ENCODE peak calls at places on chromosomes 1 and 21, in seven cellular contexts. One of them, this sample, is unnamed.
A peak's percentile ranks its signal among the peaks of the same experiment; 100 is the strongest.

GRCh38 chr1:35573776-35574654 is 901 bp downstream of the TFAP2E start:
- DNase-seq in left ventricle myocardium inferior: no peak
- DNase-seq in RWPE1: no peak
- DNase-seq in tibial nerve: no peak
- DNase-seq in HFF-Myc: no peak
- DNase-seq in GM12865: no peak
- DNase-seq in Panc1: no peak
- DNase-seq in this sample: no peak

GRCh38 chr21:45405819-45406762 is 1.1 kb downstream of the COL18A1 start:
- DNase-seq in Panc1: no peak
- DNase-seq in HFF-Myc: no peak
- DNase-seq in RWPE1: peak; percentile 33
- DNase-seq in GM12865: no peak
- DNase-seq in tibial nerve: no peak
- DNase-seq in left ventricle myocardium inferior: peak; percentile 30
- DNase-seq in this sample: no peak

GRCh38 chr1:153292185-153292584 is 20.6 kb downstream of the PGLYRP3 start:
- DNase-seq in Panc1: no peak
- DNase-seq in GM12865: no peak
- DNase-seq in tibial nerve: no peak
- DNase-seq in RWPE1: no peak
- DNase-seq in left ventricle myocardium inferior: no peak
- DNase-seq in HFF-Myc: no peak
- DNase-seq in this sample: no peak

GRCh38 chr1:212794561-212795014 is 2.9 kb downstream of the TATDN3 start:
- DNase-seq in GM12865: peak; percentile 92
- DNase-seq in HFF-Myc: no peak
- DNase-seq in Panc1: no peak
- DNase-seq in left ventricle myocardium inferior: no peak
- DNase-seq in RWPE1: no peak
- DNase-seq in tibial nerve: no peak
- DNase-seq in this sample: peak; percentile 82

GRCh38 chr1:33876970-33877680 is 13.2 kb downstream of the HMGB4 start:
- DNase-seq in Panc1: no peak
- DNase-seq in HFF-Myc: peak; percentile 68
- DNase-seq in GM12865: no peak
- DNase-seq in left ventricle myocardium inferior: peak; percentile 28
- DNase-seq in tibial nerve: peak; percentile 18
- DNase-seq in RWPE1: peak; percentile 3
- DNase-seq in this sample: no peak

GRCh38 chr1:19124273-19124672 is 85.8 kb downstream of the UBR4 start:
- DNase-seq in HFF-Myc: no peak
- DNase-seq in tibial nerve: no peak
- DNase-seq in RWPE1: no peak
- DNase-seq in GM12865: peak; percentile 57
- DNase-seq in Panc1: no peak
- DNase-seq in left ventricle myocardium inferior: no peak
- DNase-seq in this sample: peak; percentile 51

GRCh38 chr1:206766251-206766856 is 4.2 kb upstream of the IL19 start:
- DNase-seq in HFF-Myc: peak; percentile 20
- DNase-seq in left ventricle myocardium inferior: peak; percentile 18
- DNase-seq in RWPE1: no peak
- DNase-seq in GM12865: peak; percentile 89
- DNase-seq in Panc1: no peak
- DNase-seq in tibial nerve: no peak
- DNase-seq in this sample: peak; percentile 57

GRCh38 chr1:2639203-2639602 is 6.4 kb upstream of the MMEL1 start:
- DNase-seq in GM12865: no peak
- DNase-seq in RWPE1: no peak
- DNase-seq in Panc1: no peak
- DNase-seq in HFF-Myc: no peak
- DNase-seq in tibial nerve: no peak
- DNase-seq in left ventricle myocardium inferior: no peak
- DNase-seq in this sample: no peak

GRCh38 chr1:40067023-40067422 is 26.5 kb downstream of the CAP1 start:
- DNase-seq in tibial nerve: no peak
- DNase-seq in GM12865: no peak
- DNase-seq in left ventricle myocardium inferior: no peak
- DNase-seq in Panc1: no peak
- DNase-seq in RWPE1: no peak
- DNase-seq in HFF-Myc: no peak
- DNase-seq in this sample: no peak

GRCh38 chr1:159113783-159114182 is 37.2 kb upstream of the AIM2 start:
- DNase-seq in GM12865: no peak
- DNase-seq in RWPE1: peak; percentile 9
- DNase-seq in Panc1: no peak
- DNase-seq in tibial nerve: no peak
- DNase-seq in left ventricle myocardium inferior: no peak
- DNase-seq in HFF-Myc: no peak
- DNase-seq in this sample: no peak

GRCh38 chr1:100354971-100355394 is 2.7 kb downstream of the CDC14A start:
- DNase-seq in tibial nerve: no peak
- DNase-seq in left ventricle myocardium inferior: no peak
- DNase-seq in HFF-Myc: no peak
- DNase-seq in Panc1: no peak
- DNase-seq in GM12865: no peak
- DNase-seq in RWPE1: peak; percentile 66
- DNase-seq in this sample: no peak

GRCh38 chr1:243917177-243917862 is 67.3 kb upstream of the AKT3 start:
- DNase-seq in HFF-Myc: peak; percentile 60
- DNase-seq in left ventricle myocardium inferior: peak; percentile 21
- DNase-seq in Panc1: no peak
- DNase-seq in RWPE1: peak; percentile 52
- DNase-seq in GM12865: no peak
- DNase-seq in tibial nerve: no peak
- DNase-seq in this sample: peak; percentile 38

GRCh38 chr1:53014791-53015507 is 47.1 kb upstream of the PODN start:
- DNase-seq in tibial nerve: peak; percentile 35
- DNase-seq in HFF-Myc: peak; percentile 79
- DNase-seq in GM12865: peak; percentile 95
- DNase-seq in RWPE1: peak; percentile 81
- DNase-seq in Panc1: peak; percentile 71
- DNase-seq in left ventricle myocardium inferior: peak; percentile 61
- DNase-seq in this sample: peak; percentile 83

GRCh38 chr1:117930484-117930883 is 945 bp downstream of the WDR3 start:
- DNase-seq in left ventricle myocardium inferior: no peak
- DNase-seq in GM12865: no peak
- DNase-seq in RWPE1: no peak
- DNase-seq in Panc1: no peak
- DNase-seq in HFF-Myc: no peak
- DNase-seq in tibial nerve: no peak
- DNase-seq in this sample: no peak

GRCh38 chr1:182329471-182329870 is 62.1 kb downstream of the GLUL start:
- DNase-seq in HFF-Myc: no peak
- DNase-seq in tibial nerve: no peak
- DNase-seq in RWPE1: no peak
- DNase-seq in GM12865: no peak
- DNase-seq in Panc1: no peak
- DNase-seq in left ventricle myocardium inferior: no peak
- DNase-seq in this sample: no peak

GRCh38 chr1:214116258-214116657 is 128.5 kb downstream of the PROX1 start:
- DNase-seq in GM12865: no peak
- DNase-seq in Panc1: no peak
- DNase-seq in HFF-Myc: no peak
- DNase-seq in RWPE1: no peak
- DNase-seq in tibial nerve: no peak
- DNase-seq in left ventricle myocardium inferior: no peak
- DNase-seq in this sample: no peak

GRCh38 chr1:9291914-9292360 is 757 bp upstream of the SPSB1 start:
- DNase-seq in GM12865: no peak
- DNase-seq in HFF-Myc: no peak
- DNase-seq in left ventricle myocardium inferior: peak; percentile 65
- DNase-seq in tibial nerve: peak; percentile 56
- DNase-seq in Panc1: no peak
- DNase-seq in RWPE1: no peak
- DNase-seq in this sample: no peak

GRCh38 chr1:59775480-59775879 is 39.3 kb upstream of the HOOK1 start:
- DNase-seq in tibial nerve: no peak
- DNase-seq in GM12865: no peak
- DNase-seq in Panc1: no peak
- DNase-seq in HFF-Myc: no peak
- DNase-seq in left ventricle myocardium inferior: no peak
- DNase-seq in RWPE1: no peak
- DNase-seq in this sample: no peak

GRCh38 chr1:59779949-59780348 is 34.8 kb upstream of the HOOK1 start:
- DNase-seq in Panc1: no peak
- DNase-seq in tibial nerve: no peak
- DNase-seq in RWPE1: no peak
- DNase-seq in left ventricle myocardium inferior: no peak
- DNase-seq in HFF-Myc: no peak
- DNase-seq in GM12865: no peak
- DNase-seq in this sample: no peak

GRCh38 chr1:59771361-59771760 is 43.4 kb upstream of the HOOK1 start:
- DNase-seq in left ventricle myocardium inferior: no peak
- DNase-seq in GM12865: no peak
- DNase-seq in Panc1: no peak
- DNase-seq in tibial nerve: no peak
- DNase-seq in RWPE1: no peak
- DNase-seq in HFF-Myc: no peak
- DNase-seq in this sample: no peak

DNA sequence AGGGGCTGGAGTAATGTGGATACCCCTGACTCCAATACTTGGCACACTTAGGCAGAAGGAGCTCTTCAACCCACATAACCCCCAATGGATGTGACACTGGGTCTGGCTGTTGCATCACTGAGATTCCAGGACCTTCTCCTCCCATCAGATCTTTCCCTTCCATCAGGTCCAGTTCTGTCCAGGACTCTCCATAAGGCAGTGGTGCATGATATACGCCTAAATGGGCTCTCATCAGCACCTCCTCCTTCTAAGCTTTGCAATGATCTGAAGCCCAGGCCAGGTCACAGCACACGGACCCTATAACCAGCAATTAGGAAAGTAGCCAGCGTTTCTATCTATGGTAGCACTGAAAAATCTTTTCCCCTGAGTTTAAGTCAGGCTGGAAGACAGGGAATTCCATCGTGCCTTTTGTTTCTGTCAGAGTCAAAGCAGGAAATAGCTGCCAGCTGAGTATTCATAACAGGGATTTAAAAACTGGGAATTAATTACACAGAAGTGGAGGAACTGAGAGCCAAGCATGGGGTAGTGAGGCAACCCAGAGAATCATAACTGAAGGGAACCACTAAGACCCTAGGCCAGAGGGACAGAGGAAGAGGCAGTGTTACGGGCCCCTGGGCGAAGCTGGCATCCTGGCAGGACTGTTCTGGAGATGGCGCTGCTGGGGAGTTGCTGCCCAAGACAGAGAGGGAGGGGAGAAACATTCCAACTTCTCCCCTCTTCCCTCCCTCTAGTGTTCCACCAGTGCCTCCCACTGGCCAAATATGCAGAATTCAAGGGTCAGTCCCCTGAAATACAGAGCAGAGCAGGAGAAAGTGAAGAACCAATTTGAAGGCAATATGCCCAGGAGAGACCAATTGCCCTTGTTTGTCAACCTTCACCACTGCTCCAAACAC is 37.5 kb upstream of the HOOK1 start:
- DNase-seq in HFF-Myc: no peak
- DNase-seq in RWPE1: no peak
- DNase-seq in tibial nerve: no peak
- DNase-seq in GM12865: no peak
- DNase-seq in left ventricle myocardium inferior: no peak
- DNase-seq in Panc1: no peak
- DNase-seq in this sample: no peak
- TF ChIP-seq CTCF in HFF-Myc: peak; percentile 11
- TF ChIP-seq CTCF in RWPE1: no peak
- TF ChIP-seq CTCF in tibial nerve: no peak
- TF ChIP-seq CTCF in GM12865: no peak
- TF ChIP-seq CTCF in left ventricle myocardium inferior: no peak
- TF ChIP-seq CTCF in Panc1: no peak
- TF ChIP-seq CTCF in this sample: no peak

GRCh38 chr21:38597436-38597835 is 99.2 kb upstream of the ERG start:
- DNase-seq in Panc1: no peak
- DNase-seq in RWPE1: no peak
- DNase-seq in GM12865: no peak
- DNase-seq in left ventricle myocardium inferior: no peak
- DNase-seq in tibial nerve: no peak
- DNase-seq in HFF-Myc: no peak
- DNase-seq in this sample: no peak
- TF ChIP-seq CTCF in Panc1: no peak
- TF ChIP-seq CTCF in RWPE1: no peak
- TF ChIP-seq CTCF in GM12865: no peak
- TF ChIP-seq CTCF in left ventricle myocardium inferior: no peak
- TF ChIP-seq CTCF in tibial nerve: no peak
- TF ChIP-seq CTCF in HFF-Myc: no peak
- TF ChIP-seq CTCF in this sample: no peak

DNA sequence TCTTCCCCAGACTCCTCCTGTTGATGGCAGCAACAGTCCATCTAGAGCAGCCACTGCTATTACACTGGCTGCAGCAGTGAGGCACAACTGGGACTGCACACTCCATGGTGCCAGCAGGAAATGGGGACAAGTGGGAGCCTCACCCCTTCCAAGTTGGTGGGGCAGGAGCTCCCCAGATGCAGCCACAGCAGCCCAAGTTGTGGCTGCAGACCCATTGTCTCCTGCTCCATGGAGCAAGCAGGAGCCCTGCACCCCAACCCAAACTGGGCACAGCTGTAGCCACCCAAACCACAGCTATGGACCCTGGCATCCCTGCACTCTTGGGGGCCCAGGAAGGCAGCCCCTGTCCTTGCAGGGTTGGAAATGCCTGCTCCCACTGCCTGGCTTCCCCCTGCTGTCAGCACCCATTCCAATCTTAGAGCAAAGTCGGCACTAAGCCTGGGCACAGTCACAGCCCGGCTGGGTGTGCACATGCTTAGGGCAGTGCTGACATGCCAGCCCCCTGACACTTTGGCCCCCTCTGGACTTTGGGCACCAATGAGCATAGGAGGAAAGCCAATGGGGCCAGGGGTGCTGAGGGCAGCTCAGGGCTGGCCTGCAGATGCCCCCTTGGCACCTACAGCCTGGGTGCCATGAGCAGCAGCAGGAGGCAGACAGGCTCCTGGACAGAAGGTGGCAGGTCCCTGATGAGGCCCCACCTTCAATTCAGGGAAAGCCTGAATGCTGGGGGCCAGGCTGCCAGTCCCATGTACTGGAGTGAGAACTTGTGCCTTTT is 44.0 kb downstream of the MATN1 start:
- DNase-seq in Panc1: no peak
- DNase-seq in GM12865: no peak
- DNase-seq in tibial nerve: no peak
- DNase-seq in RWPE1: no peak
- DNase-seq in left ventricle myocardium inferior: no peak
- DNase-seq in HFF-Myc: no peak
- DNase-seq in this sample: no peak
- TF ChIP-seq CTCF in Panc1: no peak
- TF ChIP-seq CTCF in GM12865: no peak
- TF ChIP-seq CTCF in tibial nerve: no peak
- TF ChIP-seq CTCF in RWPE1: no peak
- TF ChIP-seq CTCF in left ventricle myocardium inferior: no peak
- TF ChIP-seq CTCF in HFF-Myc: no peak
- TF ChIP-seq CTCF in this sample: no peak

GRCh38 chr1:50681931-50682330 is 258.7 kb upstream of the DMRTA2 start:
- DNase-seq in Panc1: no peak
- DNase-seq in left ventricle myocardium inferior: no peak
- DNase-seq in HFF-Myc: no peak
- DNase-seq in GM12865: no peak
- DNase-seq in tibial nerve: no peak
- DNase-seq in RWPE1: no peak
- DNase-seq in this sample: no peak

DNA sequence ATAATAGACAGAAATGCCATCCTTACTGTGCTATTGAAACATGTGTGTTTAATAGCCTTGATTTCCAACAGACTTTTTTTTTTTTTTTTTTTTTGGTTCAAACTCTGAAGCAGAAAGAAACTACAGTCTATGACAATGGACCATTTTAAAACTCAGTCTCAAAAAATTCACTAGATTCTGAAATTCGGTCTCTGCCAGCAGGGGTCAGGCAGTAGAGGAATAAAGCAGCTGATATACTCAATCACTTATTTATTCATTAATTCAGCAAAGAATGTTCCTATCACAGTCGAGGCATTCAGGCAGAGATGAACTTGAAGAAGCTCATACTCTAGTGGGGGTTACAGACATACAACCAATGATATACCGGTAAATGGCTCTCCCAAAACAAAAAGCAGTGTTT is 260.9 kb upstream of the DMRTA2 start:
- DNase-seq in Panc1: no peak
- DNase-seq in left ventricle myocardium inferior: no peak
- DNase-seq in tibial nerve: no peak
- DNase-seq in RWPE1: no peak
- DNase-seq in HFF-Myc: no peak
- DNase-seq in GM12865: no peak
- DNase-seq in this sample: no peak
- TF ChIP-seq CTCF in Panc1: no peak
- TF ChIP-seq CTCF in left ventricle myocardium inferior: no peak
- TF ChIP-seq CTCF in tibial nerve: no peak
- TF ChIP-seq CTCF in RWPE1: no peak
- TF ChIP-seq CTCF in HFF-Myc: no peak
- TF ChIP-seq CTCF in GM12865: no peak
- TF ChIP-seq CTCF in this sample: no peak

This sample was measured in GM10248.